ENCODE peak calls at places on chromosome 22, in six cellular contexts. G is fibroblast of lung; L is SK-N-SH; I is CD8-positive, alpha-beta memory T cell; Z is HFF-Myc; Q is transverse colon. W is an unnamed sample.

GRCh38 chr22:36257308-36257707 is 4.4 kb downstream of the APOL1 start:
- DNase-seq in G (no peak), L (no peak), I (no peak), Z (no peak), Q (no peak), W (no peak)

GRCh38 chr22:30210235-30210831 is 36.2 kb downstream of the LIF start:
- DNase-seq in G (peak), L (peak), I (no peak), Z (no peak), Q (no peak), W (no peak)

GRCh38 chr22:29300807-29301601 is 5.4 kb upstream of the GAS2L1 start:
- DNase-seq in G (no peak), L (peak), I (no peak), Z (no peak), Q (no peak), W (no peak)

GRCh38 chr22:26503758-26504157 is 8.5 kb downstream of the TFIP11 start:
- DNase-seq in G (no peak), L (no peak), I (no peak), Z (no peak), Q (no peak), W (no peak)

GRCh38 chr22:35619336-35620094 is 2.4 kb upstream of the MB start:
- DNase-seq in G (no peak), L (no peak), I (no peak), Z (no peak), Q (peak), W (no peak)

GRCh38 chr22:36328635-36329216 is 59.0 kb downstream of the MYH9 start:
- DNase-seq in G (peak), L (no peak), I (no peak), Z (peak), Q (peak), W (peak)

GRCh38 chr22:41512421-41513194 is 31.7 kb downstream of the POLR3H start:
- DNase-seq in G (peak), L (no peak), I (no peak), Z (peak), Q (no peak), W (no peak)

GRCh38 chr22:44486538-44486937 is 11.5 kb downstream of the RTL6 start:
- DNase-seq in G (no peak), L (no peak), I (no peak), Z (no peak), Q (no peak), W (no peak)

GRCh38 chr22:37546436-37547248 is 13.6 kb upstream of the CDC42EP1 start:
- DNase-seq in G (peak), L (no peak), I (no peak), Z (no peak), Q (peak), W (no peak)

GRCh38 chr22:32880906-32881596 is 79.5 kb downstream of the TIMP3 start:
- DNase-seq in G (peak), L (peak), I (no peak), Z (no peak), Q (peak), W (peak)

GRCh38 chr22:32603651-32604540 is 129.3 kb downstream of the FBXO7 start:
- DNase-seq in G (no peak), L (no peak), I (no peak), Z (no peak), Q (no peak), W (no peak)

GRCh38 chr22:43396934-43397457 is 14.8 kb upstream of the MPPED1 start:
- DNase-seq in G (no peak), L (no peak), I (no peak), Z (no peak), Q (no peak), W (no peak)

GRCh38 chr22:48438791-48439559 is 1388.7 kb downstream of the BRD1 start:
- DNase-seq in G (no peak), L (no peak), I (no peak), Z (no peak), Q (no peak), W (no peak)

GRCh38 chr22:38418589-38418988 is 36.4 kb downstream of the KCNJ4 start:
- DNase-seq in G (no peak), L (no peak), I (no peak), Z (no peak), Q (no peak), W (no peak)

GRCh38 chr22:25388415-25388814 is 169.0 kb downstream of the CRYBB2 start:
- DNase-seq in G (no peak), L (no peak), I (no peak), Z (no peak), Q (no peak), W (no peak)

GRCh38 chr22:31836010-31836409 is 82.2 kb downstream of the DEPDC5 start:
- DNase-seq in G (no peak), L (no peak), I (no peak), Z (no peak), Q (no peak), W (no peak)

GRCh38 chr22:37517826-37518450 is 1.3 kb downstream of the CARD10 start:
- DNase-seq in G (no peak), L (no peak), I (no peak), Z (no peak), Q (no peak), W (no peak)

GRCh38 chr22:37589607-37590006 is 9.7 kb upstream of the LGALS2 start:
- DNase-seq in G (no peak), L (no peak), I (no peak), Z (no peak), Q (no peak), W (no peak)

GRCh38 chr22:29717789-29718188 is 2.0 kb upstream of the CABP7 start:
- DNase-seq in G (no peak), L (no peak), I (no peak), Z (no peak), Q (no peak), W (no peak)

GRCh38 chr22:41193829-41194228 is 11.3 kb upstream of the L3MBTL2 start:
- DNase-seq in G (no peak), L (no peak), I (no peak), Z (no peak), Q (no peak), W (no peak)

GRCh38 chr22:23537421-23537820 is 42.7 kb downstream of the IGLL1 start:
- DNase-seq in G (no peak), L (no peak), I (no peak), Z (no peak), Q (no peak), W (no peak)
- H3K4me3 ChIP-seq in G (no peak), L (no peak), I (no peak), Z (no peak), Q (no peak), W (no peak)

GRCh38 chr22:17746916-17747315 is 27.4 kb downstream of the BID start:
- DNase-seq in G (no peak), L (no peak), I (no peak), Z (no peak), Q (no peak), W (no peak)

GRCh38 chr22:17748555-17749353 is 25.5 kb downstream of the BID start:
- DNase-seq in G (no peak), L (no peak), I (no peak), Z (no peak), Q (no peak), W (no peak)

GRCh38 chr22:17751596-17751995 is 22.7 kb downstream of the BID start:
- DNase-seq in G (no peak), L (no peak), I (no peak), Z (no peak), Q (no peak), W (no peak)

GRCh38 chr22:17753401-17753989 is 20.8 kb downstream of the BID start:
- DNase-seq in G (peak), L (no peak), I (no peak), Z (no peak), Q (no peak), W (no peak)

DNA sequence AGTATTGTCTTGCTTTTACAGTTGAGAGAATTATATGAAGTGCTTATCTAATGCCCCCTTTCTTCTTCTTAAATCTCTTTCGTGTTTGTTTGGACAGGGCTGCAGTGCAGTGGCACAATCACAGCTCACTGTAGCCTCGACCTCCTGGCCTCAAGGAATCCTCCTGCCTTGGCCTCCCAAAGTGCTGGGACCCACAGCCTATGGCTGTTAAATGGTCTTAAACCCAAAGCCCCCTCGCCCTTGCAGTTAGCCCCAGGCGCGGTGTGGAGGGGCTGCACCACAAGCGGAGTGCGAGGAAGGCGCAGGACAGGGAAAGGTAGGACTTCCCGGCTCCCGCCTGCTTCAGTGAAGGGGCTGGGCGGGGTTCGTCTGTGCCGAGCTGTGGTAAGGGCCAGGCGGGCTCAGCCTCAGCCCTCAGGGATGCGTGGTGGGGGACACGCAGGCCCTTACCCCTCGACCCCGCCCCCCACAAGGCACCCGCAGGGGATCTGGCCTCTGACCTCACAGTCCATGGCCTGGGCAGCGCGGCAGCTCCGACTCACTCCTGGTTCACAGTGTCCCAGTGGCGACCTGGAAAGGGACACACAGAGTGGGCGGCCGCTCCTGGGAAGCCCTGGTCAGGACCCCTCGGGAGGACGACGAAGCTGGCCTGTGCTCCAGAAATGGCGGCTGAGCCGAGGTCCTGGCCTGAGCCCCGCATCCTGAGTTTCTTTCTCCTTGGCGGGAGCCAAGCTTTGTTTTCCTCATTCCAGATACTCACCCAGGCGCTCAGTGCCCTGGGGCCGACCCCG is 24.5 kb downstream of the BID start:
- DNase-seq in G (no peak), L (no peak), I (no peak), Z (no peak), Q (no peak), W (no peak)
- H3K4me3 ChIP-seq in G (no peak), L (no peak), I (no peak), Z (no peak), Q (no peak), W (no peak)

DNA sequence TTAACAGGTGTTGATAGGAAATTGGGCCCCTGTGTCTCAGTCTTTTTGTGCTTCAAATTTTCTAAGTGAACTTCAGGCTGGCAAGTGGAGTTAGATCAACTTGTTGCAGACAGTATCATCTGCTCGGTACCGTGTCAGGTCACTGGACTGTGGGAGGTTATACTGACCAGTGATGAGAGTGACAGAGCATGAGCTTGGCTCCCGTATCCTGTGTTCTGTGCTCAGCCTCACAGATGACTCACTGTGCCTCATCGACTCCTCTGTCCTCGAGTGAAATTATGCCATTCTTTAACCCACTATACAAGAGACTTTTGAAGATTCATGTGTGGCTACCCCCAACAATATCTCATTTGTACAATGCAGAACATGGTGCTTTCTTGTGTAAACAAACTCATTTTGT is 7.9 kb downstream of the GRAP2 start:
- DNase-seq in G (no peak), L (no peak), I (no peak), Z (no peak), Q (no peak), W (no peak)
- H3K4me3 ChIP-seq in G (no peak), L (no peak), I (peak), Z (no peak), Q (no peak), W (no peak)

DNA sequence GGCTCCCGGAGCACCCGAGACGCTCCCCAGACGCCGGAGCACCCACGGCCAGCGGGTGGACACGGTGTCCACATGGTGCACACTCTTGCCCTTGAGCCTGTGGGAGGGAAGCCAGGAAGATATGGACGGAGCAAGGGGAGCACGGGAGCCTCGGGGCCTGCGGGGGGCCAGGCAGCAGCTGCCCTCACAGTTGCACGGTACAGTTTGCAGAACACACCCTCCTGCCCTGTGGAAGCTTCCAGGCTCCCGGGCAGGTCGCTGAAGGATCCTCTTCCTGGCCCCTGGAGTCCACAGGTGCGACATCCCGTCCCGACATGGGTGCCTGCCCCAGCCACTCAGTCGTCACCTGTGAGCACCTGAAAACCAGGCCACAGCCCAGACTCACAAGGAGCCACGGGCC is 253.5 kb downstream of the BRD1 start:
- DNase-seq in G (no peak), L (peak), I (no peak), Z (no peak), Q (peak), W (no peak)
- H3K4me3 ChIP-seq in G (no peak), L (no peak), I (no peak), Z (no peak), Q (no peak), W (no peak)

GRCh38 chr22:46027219-46028068 is 50.5 kb upstream of the WNT7B start:
- DNase-seq in G (no peak), L (no peak), I (no peak), Z (no peak), Q (peak), W (no peak)
- H3K4me3 ChIP-seq in G (peak), L (no peak), I (no peak), Z (peak), Q (peak), W (peak)

DNA sequence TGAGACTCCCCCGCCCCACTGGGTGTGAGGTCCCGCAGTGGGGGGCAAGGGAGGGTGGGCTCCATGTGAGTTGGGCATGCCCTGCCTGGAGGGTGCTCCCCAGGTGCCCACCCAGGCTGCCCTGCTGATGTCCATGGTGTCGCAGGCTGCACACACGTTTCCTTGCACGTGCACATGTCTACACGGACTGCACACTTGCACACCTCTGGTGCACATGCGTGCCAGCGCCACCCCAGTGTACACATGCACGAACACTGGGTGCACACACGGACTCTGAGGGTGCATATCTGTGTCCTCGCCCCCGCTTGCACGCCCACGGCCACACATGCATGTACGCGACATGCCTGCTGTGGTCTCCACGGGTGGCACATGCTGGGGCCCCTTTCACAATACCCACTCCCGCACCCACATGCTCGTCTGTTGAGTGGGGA is 35.2 kb upstream of the PRODH start:
- DNase-seq in G (no peak), L (no peak), I (no peak), Z (no peak), Q (no peak), W (no peak)
- H3K4me3 ChIP-seq in G (no peak), L (peak), I (no peak), Z (no peak), Q (no peak), W (no peak)

GRCh38 chr22:21045585-21046294 is at the start of gene LRRC74B:
- DNase-seq in G (peak), L (peak), I (peak), Z (peak), Q (peak), W (peak)

GRCh38 chr22:21041937-21042336 is 3.8 kb upstream of the LRRC74B start:
- DNase-seq in G (peak), L (no peak), I (no peak), Z (no peak), Q (no peak), W (no peak)

GRCh38 chr22:21044931-21045584 is 688 bp upstream of the LRRC74B start:
- DNase-seq in G (peak), L (peak), I (no peak), Z (no peak), Q (no peak), W (no peak)

GRCh38 chr22:21042978-21043855 is 2.5 kb upstream of the LRRC74B start:
- DNase-seq in G (no peak), L (no peak), I (no peak), Z (no peak), Q (peak), W (no peak)

GRCh38 chr22:21043856-21044535 is 1.8 kb upstream of the LRRC74B start:
- DNase-seq in G (no peak), L (no peak), I (no peak), Z (no peak), Q (no peak), W (no peak)
- H3K4me3 ChIP-seq in G (no peak), L (no peak), I (no peak), Z (no peak), Q (no peak), W (peak)